ENCODE peak calls at places on chromosome 21, in seven cellular contexts. K is mucosa of descending colon, A is foreskin fibroblast, P is SK-N-MC, B is neural crest cell, W is tibial nerve, M is ovary. G is an unnamed sample.

GRCh38 chr21:44871576-44872265 is 1.8 kb downstream of the PTTG1IP start:
- DNase-seq in K (peak; percentile 76), A (peak; percentile 78), P (no peak), B (no peak), W (peak; percentile 64), M (peak; percentile 19), G (peak; percentile 35)

GRCh38 chr21:43193651-43194302 is 25.0 kb downstream of the CRYAA start:
- DNase-seq in K (no peak), A (peak; percentile 69), P (no peak), B (no peak), W (peak; percentile 17), M (no peak), G (peak; percentile 42)

GRCh38 chr21:45157932-45158331 is 83.6 kb downstream of the ADARB1 start:
- DNase-seq in K (no peak), A (no peak), P (no peak), B (no peak), W (no peak), M (no peak), G (no peak)

GRCh38 chr21:26041441-26042180 is 129.0 kb downstream of the APP start:
- DNase-seq in K (no peak), A (peak; percentile 17), P (no peak), B (no peak), W (no peak), M (no peak), G (no peak)

GRCh38 chr21:42703936-42704335 is 50.5 kb downstream of the PDE9A start:
- DNase-seq in K (no peak), A (no peak), P (no peak), B (no peak), W (no peak), M (no peak), G (no peak)

GRCh38 chr21:42022906-42023305 is 12.7 kb upstream of the ZBTB21 start:
- DNase-seq in K (no peak), A (no peak), P (no peak), B (no peak), W (no peak), M (no peak), G (no peak)

GRCh38 chr21:42105476-42105875 is 34.4 kb downstream of the UMODL1 start:
- DNase-seq in K (no peak), A (no peak), P (no peak), B (no peak), W (no peak), M (no peak), G (no peak)

GRCh38 chr21:45467221-45467779 is 62.3 kb downstream of the COL18A1 start:
- DNase-seq in K (no peak), A (no peak), P (no peak), B (no peak), W (no peak), M (no peak), G (no peak)

GRCh38 chr21:26068776-26069175 is 101.8 kb downstream of the APP start:
- DNase-seq in K (no peak), A (no peak), P (no peak), B (no peak), W (no peak), M (no peak), G (no peak)

GRCh38 chr21:44006656-44007055 is 5.5 kb upstream of the TRAPPC10 start:
- DNase-seq in K (no peak), A (no peak), P (no peak), B (no peak), W (no peak), M (no peak), G (no peak)

GRCh38 chr21:33362044-33362555 is 37.3 kb downstream of the IFNAR1 start:
- DNase-seq in K (peak; percentile 63), A (no peak), P (no peak), B (no peak), W (no peak), M (no peak), G (no peak)